ENCODE peak calls at places on chromosomes 2 and 18, in ten cellular contexts. One of them, this sample, is unnamed.

GRCh38 chr2:219574509-219575311 is 2.6 kb downstream of the INHA start:
- DNase-seq in tibial nerve: no peak
- DNase-seq in T-helper 2 cell: no peak
- DNase-seq in hepatocyte: no peak
- DNase-seq in CD4-positive, alpha-beta memory T cell: no peak
- DNase-seq in neural crest cell: no peak
- DNase-seq in COR-L47: no peak
- DNase-seq in stimulated activated CD8-positive, alpha-beta memory T cell treated with anti-CD3 and anti-CD28 coated beads, Interleukin-4, amount 100 ng/mL, for 4 hours: no peak
- DNase-seq in fibroblast of lung: no peak
- DNase-seq in pancreas: no peak
- DNase-seq in this sample: no peak

GRCh38 chr2:241088376-241088775 is 13.7 kb downstream of the MTERF4 start:
- DNase-seq in COR-L47: no peak
- DNase-seq in T-helper 2 cell: no peak
- DNase-seq in stimulated activated CD8-positive, alpha-beta memory T cell treated with anti-CD3 and anti-CD28 coated beads, Interleukin-4, amount 100 ng/mL, for 4 hours: no peak
- DNase-seq in tibial nerve: no peak
- DNase-seq in neural crest cell: no peak
- DNase-seq in hepatocyte: no peak
- DNase-seq in pancreas: no peak
- DNase-seq in fibroblast of lung: no peak
- DNase-seq in CD4-positive, alpha-beta memory T cell: no peak
- DNase-seq in this sample: no peak

GRCh38 chr2:40138327-40138726 is 313.6 kb downstream of the SLC8A1 start:
- DNase-seq in CD4-positive, alpha-beta memory T cell: no peak
- DNase-seq in stimulated activated CD8-positive, alpha-beta memory T cell treated with anti-CD3 and anti-CD28 coated beads, Interleukin-4, amount 100 ng/mL, for 4 hours: no peak
- DNase-seq in pancreas: no peak
- DNase-seq in T-helper 2 cell: no peak
- DNase-seq in hepatocyte: no peak
- DNase-seq in fibroblast of lung: no peak
- DNase-seq in tibial nerve: no peak
- DNase-seq in neural crest cell: no peak
- DNase-seq in COR-L47: no peak
- DNase-seq in this sample: no peak

GRCh38 chr2:20143263-20143662 is 81.7 kb downstream of the SDC1 start:
- DNase-seq in T-helper 2 cell: no peak
- DNase-seq in COR-L47: no peak
- DNase-seq in tibial nerve: no peak
- DNase-seq in hepatocyte: no peak
- DNase-seq in fibroblast of lung: peak; percentile 78
- DNase-seq in pancreas: no peak
- DNase-seq in stimulated activated CD8-positive, alpha-beta memory T cell treated with anti-CD3 and anti-CD28 coated beads, Interleukin-4, amount 100 ng/mL, for 4 hours: no peak
- DNase-seq in neural crest cell: no peak
- DNase-seq in CD4-positive, alpha-beta memory T cell: no peak
- DNase-seq in this sample: peak; percentile 66

GRCh38 chr2:122660786-122661634 is 905.6 kb downstream of the TSN start:
- DNase-seq in tibial nerve: no peak
- DNase-seq in T-helper 2 cell: no peak
- DNase-seq in stimulated activated CD8-positive, alpha-beta memory T cell treated with anti-CD3 and anti-CD28 coated beads, Interleukin-4, amount 100 ng/mL, for 4 hours: no peak
- DNase-seq in COR-L47: no peak
- DNase-seq in fibroblast of lung: no peak
- DNase-seq in neural crest cell: peak; percentile 2
- DNase-seq in pancreas: no peak
- DNase-seq in hepatocyte: peak; percentile 38
- DNase-seq in CD4-positive, alpha-beta memory T cell: no peak
- DNase-seq in this sample: no peak

GRCh38 chr2:50347355-50348044 is 684.4 kb downstream of the NRXN1 start:
- DNase-seq in tibial nerve: no peak
- DNase-seq in stimulated activated CD8-positive, alpha-beta memory T cell treated with anti-CD3 and anti-CD28 coated beads, Interleukin-4, amount 100 ng/mL, for 4 hours: no peak
- DNase-seq in T-helper 2 cell: no peak
- DNase-seq in CD4-positive, alpha-beta memory T cell: no peak
- DNase-seq in hepatocyte: peak; percentile 33
- DNase-seq in neural crest cell: peak; percentile 38
- DNase-seq in COR-L47: peak; percentile 28
- DNase-seq in fibroblast of lung: peak; percentile 3
- DNase-seq in pancreas: no peak
- DNase-seq in this sample: no peak

GRCh38 chr2:128769457-128770142 is 450.9 kb upstream of the HS6ST1 start:
- DNase-seq in neural crest cell: no peak
- DNase-seq in pancreas: no peak
- DNase-seq in stimulated activated CD8-positive, alpha-beta memory T cell treated with anti-CD3 and anti-CD28 coated beads, Interleukin-4, amount 100 ng/mL, for 4 hours: no peak
- DNase-seq in COR-L47: no peak
- DNase-seq in hepatocyte: no peak
- DNase-seq in tibial nerve: no peak
- DNase-seq in fibroblast of lung: no peak
- DNase-seq in CD4-positive, alpha-beta memory T cell: no peak
- DNase-seq in T-helper 2 cell: no peak
- DNase-seq in this sample: no peak

GRCh38 chr2:86370579-86370978 is 33.2 kb upstream of the REEP1 start:
- DNase-seq in fibroblast of lung: no peak
- DNase-seq in tibial nerve: no peak
- DNase-seq in COR-L47: no peak
- DNase-seq in pancreas: no peak
- DNase-seq in CD4-positive, alpha-beta memory T cell: no peak
- DNase-seq in neural crest cell: no peak
- DNase-seq in stimulated activated CD8-positive, alpha-beta memory T cell treated with anti-CD3 and anti-CD28 coated beads, Interleukin-4, amount 100 ng/mL, for 4 hours: no peak
- DNase-seq in hepatocyte: no peak
- DNase-seq in T-helper 2 cell: no peak
- DNase-seq in this sample: no peak

GRCh38 chr2:11391941-11392266 is 47.5 kb upstream of the ROCK2 start:
- DNase-seq in stimulated activated CD8-positive, alpha-beta memory T cell treated with anti-CD3 and anti-CD28 coated beads, Interleukin-4, amount 100 ng/mL, for 4 hours: no peak
- DNase-seq in hepatocyte: no peak
- DNase-seq in T-helper 2 cell: no peak
- DNase-seq in neural crest cell: no peak
- DNase-seq in pancreas: no peak
- DNase-seq in fibroblast of lung: no peak
- DNase-seq in CD4-positive, alpha-beta memory T cell: no peak
- DNase-seq in COR-L47: no peak
- DNase-seq in tibial nerve: no peak
- DNase-seq in this sample: no peak

GRCh38 chr2:59339837-59340207 is 1098.7 kb upstream of the FANCL start:
- DNase-seq in T-helper 2 cell: no peak
- DNase-seq in CD4-positive, alpha-beta memory T cell: no peak
- DNase-seq in pancreas: no peak
- DNase-seq in stimulated activated CD8-positive, alpha-beta memory T cell treated with anti-CD3 and anti-CD28 coated beads, Interleukin-4, amount 100 ng/mL, for 4 hours: no peak
- DNase-seq in hepatocyte: no peak
- DNase-seq in neural crest cell: no peak
- DNase-seq in fibroblast of lung: no peak
- DNase-seq in tibial nerve: no peak
- DNase-seq in COR-L47: no peak
- DNase-seq in this sample: no peak

GRCh38 chr2:134527398-134527797 is 191.4 kb downstream of the TMEM163 start:
- DNase-seq in hepatocyte: no peak
- DNase-seq in COR-L47: no peak
- DNase-seq in T-helper 2 cell: no peak
- DNase-seq in neural crest cell: no peak
- DNase-seq in stimulated activated CD8-positive, alpha-beta memory T cell treated with anti-CD3 and anti-CD28 coated beads, Interleukin-4, amount 100 ng/mL, for 4 hours: no peak
- DNase-seq in CD4-positive, alpha-beta memory T cell: no peak
- DNase-seq in tibial nerve: no peak
- DNase-seq in pancreas: no peak
- DNase-seq in fibroblast of lung: peak; percentile 6
- DNase-seq in this sample: no peak

GRCh38 chr2:235034270-235035135 is 82.7 kb downstream of the SH3BP4 start:
- DNase-seq in neural crest cell: no peak
- DNase-seq in fibroblast of lung: no peak
- DNase-seq in COR-L47: no peak
- DNase-seq in hepatocyte: no peak
- DNase-seq in CD4-positive, alpha-beta memory T cell: no peak
- DNase-seq in pancreas: no peak
- DNase-seq in stimulated activated CD8-positive, alpha-beta memory T cell treated with anti-CD3 and anti-CD28 coated beads, Interleukin-4, amount 100 ng/mL, for 4 hours: no peak
- DNase-seq in T-helper 2 cell: no peak
- DNase-seq in tibial nerve: no peak
- DNase-seq in this sample: no peak

GRCh38 chr18:28834889-28835288 is 658.0 kb upstream of the CDH2 start:
- DNase-seq in T-helper 2 cell: no peak
- DNase-seq in pancreas: no peak
- DNase-seq in hepatocyte: no peak
- DNase-seq in COR-L47: no peak
- DNase-seq in neural crest cell: no peak
- DNase-seq in CD4-positive, alpha-beta memory T cell: no peak
- DNase-seq in tibial nerve: no peak
- DNase-seq in stimulated activated CD8-positive, alpha-beta memory T cell treated with anti-CD3 and anti-CD28 coated beads, Interleukin-4, amount 100 ng/mL, for 4 hours: no peak
- DNase-seq in fibroblast of lung: peak; percentile 79
- DNase-seq in this sample: peak; percentile 42

GRCh38 chr2:182973441-182974352 is 64.6 kb downstream of the NCKAP1 start:
- DNase-seq in pancreas: no peak
- DNase-seq in fibroblast of lung: no peak
- DNase-seq in tibial nerve: no peak
- DNase-seq in stimulated activated CD8-positive, alpha-beta memory T cell treated with anti-CD3 and anti-CD28 coated beads, Interleukin-4, amount 100 ng/mL, for 4 hours: no peak
- DNase-seq in hepatocyte: no peak
- DNase-seq in COR-L47: no peak
- DNase-seq in CD4-positive, alpha-beta memory T cell: no peak
- DNase-seq in neural crest cell: no peak
- DNase-seq in T-helper 2 cell: no peak
- DNase-seq in this sample: no peak

GRCh38 chr2:83376731-83377130 is 1082.3 kb downstream of the SUCLG1 start:
- DNase-seq in pancreas: no peak
- DNase-seq in T-helper 2 cell: no peak
- DNase-seq in CD4-positive, alpha-beta memory T cell: no peak
- DNase-seq in hepatocyte: no peak
- DNase-seq in neural crest cell: no peak
- DNase-seq in stimulated activated CD8-positive, alpha-beta memory T cell treated with anti-CD3 and anti-CD28 coated beads, Interleukin-4, amount 100 ng/mL, for 4 hours: no peak
- DNase-seq in COR-L47: no peak
- DNase-seq in fibroblast of lung: no peak
- DNase-seq in tibial nerve: no peak
- DNase-seq in this sample: no peak

GRCh38 chr2:47174731-47175361 is 19.7 kb upstream of the STPG4 start:
- DNase-seq in CD4-positive, alpha-beta memory T cell: peak; percentile 51
- DNase-seq in hepatocyte: peak; percentile 61
- DNase-seq in neural crest cell: no peak
- DNase-seq in COR-L47: peak; percentile 71
- DNase-seq in stimulated activated CD8-positive, alpha-beta memory T cell treated with anti-CD3 and anti-CD28 coated beads, Interleukin-4, amount 100 ng/mL, for 4 hours: no peak
- DNase-seq in fibroblast of lung: peak; percentile 78
- DNase-seq in pancreas: peak; percentile 69
- DNase-seq in tibial nerve: peak; percentile 38
- DNase-seq in T-helper 2 cell: peak; percentile 30
- DNase-seq in this sample: peak; percentile 76

GRCh38 chr2:203062126-203062525 is 47.5 kb downstream of the NBEAL1 start:
- DNase-seq in T-helper 2 cell: no peak
- DNase-seq in CD4-positive, alpha-beta memory T cell: no peak
- DNase-seq in stimulated activated CD8-positive, alpha-beta memory T cell treated with anti-CD3 and anti-CD28 coated beads, Interleukin-4, amount 100 ng/mL, for 4 hours: no peak
- DNase-seq in COR-L47: no peak
- DNase-seq in neural crest cell: no peak
- DNase-seq in pancreas: no peak
- DNase-seq in hepatocyte: no peak
- DNase-seq in fibroblast of lung: peak; percentile 66
- DNase-seq in tibial nerve: no peak
- DNase-seq in this sample: no peak

GRCh38 chr2:218311908-218312756 is 19.8 kb upstream of the TMBIM1 start:
- DNase-seq in COR-L47: no peak
- DNase-seq in CD4-positive, alpha-beta memory T cell: no peak
- DNase-seq in tibial nerve: no peak
- DNase-seq in fibroblast of lung: no peak
- DNase-seq in neural crest cell: no peak
- DNase-seq in pancreas: no peak
- DNase-seq in hepatocyte: peak; percentile 82
- DNase-seq in T-helper 2 cell: no peak
- DNase-seq in stimulated activated CD8-positive, alpha-beta memory T cell treated with anti-CD3 and anti-CD28 coated beads, Interleukin-4, amount 100 ng/mL, for 4 hours: no peak
- DNase-seq in this sample: peak; percentile 66

GRCh38 chr18:63844254-63844653 is 43.3 kb upstream of the SERPINB2 start:
- DNase-seq in stimulated activated CD8-positive, alpha-beta memory T cell treated with anti-CD3 and anti-CD28 coated beads, Interleukin-4, amount 100 ng/mL, for 4 hours: no peak
- DNase-seq in hepatocyte: peak; percentile 48
- DNase-seq in COR-L47: peak; percentile 3
- DNase-seq in T-helper 2 cell: no peak
- DNase-seq in neural crest cell: no peak
- DNase-seq in fibroblast of lung: peak; percentile 31
- DNase-seq in CD4-positive, alpha-beta memory T cell: no peak
- DNase-seq in pancreas: no peak
- DNase-seq in tibial nerve: no peak
- DNase-seq in this sample: peak; percentile 6

GRCh38 chr2:236658974-236659757 is 89.5 kb downstream of the ACKR3 start:
- DNase-seq in T-helper 2 cell: no peak
- DNase-seq in neural crest cell: no peak
- DNase-seq in CD4-positive, alpha-beta memory T cell: no peak
- DNase-seq in fibroblast of lung: no peak
- DNase-seq in tibial nerve: peak; percentile 3
- DNase-seq in pancreas: peak; percentile 7
- DNase-seq in hepatocyte: no peak
- DNase-seq in COR-L47: no peak
- DNase-seq in stimulated activated CD8-positive, alpha-beta memory T cell treated with anti-CD3 and anti-CD28 coated beads, Interleukin-4, amount 100 ng/mL, for 4 hours: no peak
- DNase-seq in this sample: no peak

GRCh38 chr2:18178736-18179349 is 300.4 kb downstream of the KCNS3 start:
- DNase-seq in CD4-positive, alpha-beta memory T cell: no peak
- DNase-seq in neural crest cell: peak; percentile 42
- DNase-seq in COR-L47: peak; percentile 20
- DNase-seq in stimulated activated CD8-positive, alpha-beta memory T cell treated with anti-CD3 and anti-CD28 coated beads, Interleukin-4, amount 100 ng/mL, for 4 hours: no peak
- DNase-seq in T-helper 2 cell: no peak
- DNase-seq in hepatocyte: peak; percentile 67
- DNase-seq in pancreas: no peak
- DNase-seq in fibroblast of lung: peak; percentile 53
- DNase-seq in tibial nerve: peak; percentile 49
- DNase-seq in this sample: peak; percentile 60

GRCh38 chr2:3278521-3279218 is 98.9 kb downstream of the EIPR1 start:
- DNase-seq in neural crest cell: no peak
- DNase-seq in CD4-positive, alpha-beta memory T cell: no peak
- DNase-seq in T-helper 2 cell: no peak
- DNase-seq in hepatocyte: no peak
- DNase-seq in tibial nerve: no peak
- DNase-seq in fibroblast of lung: no peak
- DNase-seq in stimulated activated CD8-positive, alpha-beta memory T cell treated with anti-CD3 and anti-CD28 coated beads, Interleukin-4, amount 100 ng/mL, for 4 hours: no peak
- DNase-seq in pancreas: no peak
- DNase-seq in COR-L47: no peak
- DNase-seq in this sample: no peak

GRCh38 chr2:73896362-73897239 is 3.8 kb downstream of the ACTG2 start:
- DNase-seq in T-helper 2 cell: no peak
- DNase-seq in COR-L47: no peak
- DNase-seq in neural crest cell: no peak
- DNase-seq in CD4-positive, alpha-beta memory T cell: peak; percentile 19
- DNase-seq in fibroblast of lung: peak; percentile 97
- DNase-seq in hepatocyte: no peak
- DNase-seq in stimulated activated CD8-positive, alpha-beta memory T cell treated with anti-CD3 and anti-CD28 coated beads, Interleukin-4, amount 100 ng/mL, for 4 hours: peak; percentile 5
- DNase-seq in pancreas: peak; percentile 27
- DNase-seq in tibial nerve: peak; percentile 44
- DNase-seq in this sample: no peak

GRCh38 chr2:48574353-48575290 is 43.0 kb upstream of the GTF2A1L start:
- DNase-seq in CD4-positive, alpha-beta memory T cell: no peak
- DNase-seq in hepatocyte: no peak
- DNase-seq in pancreas: no peak
- DNase-seq in neural crest cell: no peak
- DNase-seq in COR-L47: no peak
- DNase-seq in T-helper 2 cell: no peak
- DNase-seq in stimulated activated CD8-positive, alpha-beta memory T cell treated with anti-CD3 and anti-CD28 coated beads, Interleukin-4, amount 100 ng/mL, for 4 hours: no peak
- DNase-seq in tibial nerve: no peak
- DNase-seq in fibroblast of lung: no peak
- DNase-seq in this sample: no peak

GRCh38 chr18:63850010-63850409 is 37.5 kb upstream of the SERPINB2 start:
- DNase-seq in CD4-positive, alpha-beta memory T cell: no peak
- DNase-seq in T-helper 2 cell: no peak
- DNase-seq in fibroblast of lung: no peak
- DNase-seq in COR-L47: peak; percentile 84
- DNase-seq in hepatocyte: peak; percentile 50
- DNase-seq in tibial nerve: no peak
- DNase-seq in neural crest cell: peak; percentile 35
- DNase-seq in stimulated activated CD8-positive, alpha-beta memory T cell treated with anti-CD3 and anti-CD28 coated beads, Interleukin-4, amount 100 ng/mL, for 4 hours: no peak
- DNase-seq in pancreas: no peak
- DNase-seq in this sample: peak; percentile 65

GRCh38 chr2:25159947-25160346 is 8.4 kb downstream of the POMC start:
- DNase-seq in COR-L47: no peak
- DNase-seq in CD4-positive, alpha-beta memory T cell: no peak
- DNase-seq in stimulated activated CD8-positive, alpha-beta memory T cell treated with anti-CD3 and anti-CD28 coated beads, Interleukin-4, amount 100 ng/mL, for 4 hours: no peak
- DNase-seq in hepatocyte: peak; percentile 70
- DNase-seq in tibial nerve: no peak
- DNase-seq in neural crest cell: peak; percentile 30
- DNase-seq in T-helper 2 cell: no peak
- DNase-seq in fibroblast of lung: no peak
- DNase-seq in pancreas: no peak
- DNase-seq in this sample: no peak

GRCh38 chr2:150783015-150783414 is 295.5 kb upstream of the RND3 start:
- DNase-seq in fibroblast of lung: no peak
- DNase-seq in CD4-positive, alpha-beta memory T cell: no peak
- DNase-seq in COR-L47: no peak
- DNase-seq in T-helper 2 cell: no peak
- DNase-seq in stimulated activated CD8-positive, alpha-beta memory T cell treated with anti-CD3 and anti-CD28 coated beads, Interleukin-4, amount 100 ng/mL, for 4 hours: no peak
- DNase-seq in neural crest cell: no peak
- DNase-seq in pancreas: no peak
- DNase-seq in hepatocyte: no peak
- DNase-seq in tibial nerve: no peak
- DNase-seq in this sample: no peak

This sample was measured in Calu3.